ENCODE peak calls at places on chromosomes 11 and 22, in six cellular contexts. L, D, F, Y, O and N are unnamed samples.

GRCh38 chr22:24768537-24769374 is 5.8 kb downstream of the PIWIL3 start:
- DNase-seq in D (no peak), L (peak; percentile 74), F (peak; percentile 30), Y (no peak), O (peak; percentile 60), N (peak; percentile 53)

GRCh38 chr22:27488456-27489224 is 312.9 kb downstream of the MN1 start:
- DNase-seq in L (no peak), Y (no peak), F (no peak), O (no peak), D (no peak), N (no peak)

GRCh38 chr22:39239561-39240423 is 5.0 kb downstream of the PDGFB start:
- DNase-seq in F (no peak), L (peak; percentile 88), D (peak; percentile 90), Y (no peak), O (peak; percentile 86), N (peak; percentile 78)

GRCh38 chr11:12285811-12286222 is 91.6 kb upstream of the PARVA start:
- DNase-seq in F (no peak), Y (peak; percentile 44), D (no peak), L (no peak), O (peak; percentile 24), N (peak; percentile 13)

GRCh38 chr22:20793386-20794131 is 19.6 kb downstream of the SERPIND1 start:
- DNase-seq in F (no peak), Y (no peak), L (no peak), D (no peak), O (no peak), N (no peak)

GRCh38 chr11:115168229-115168671 is 336.0 kb downstream of the CADM1 start:
- DNase-seq in D (no peak), O (no peak), L (no peak), F (no peak), Y (no peak), N (peak; percentile 58)

GRCh38 chr11:109939176-109939810 is 153.9 kb upstream of the ZC3H12C start:
- DNase-seq in O (peak; percentile 40), L (peak; percentile 11), Y (no peak), F (no peak), D (no peak), N (no peak)

GRCh38 chr11:104995001-104995408 is 26.6 kb upstream of the CASP4 start:
- DNase-seq in O (no peak), Y (no peak), F (no peak), D (no peak), L (no peak), N (no peak)

GRCh38 chr11:69499946-69500284 is 18.5 kb downstream of the LINC01488 start:
- DNase-seq in F (no peak), D (peak; percentile 57), Y (no peak), L (no peak), O (no peak), N (no peak)

GRCh38 chr11:70573701-70574151 is 175.4 kb downstream of the CTTN start:
- DNase-seq in D (peak; percentile 60), Y (no peak), L (no peak), O (no peak), F (no peak), N (no peak)

GRCh38 chr22:27299181-27300085 is 502.1 kb downstream of the MN1 start:
- DNase-seq in Y (no peak), O (no peak), L (no peak), D (no peak), F (no peak), N (no peak)

GRCh38 chr11:34926101-34926830 is 9.8 kb downstream of the PDHX start:
- DNase-seq in F (no peak), L (no peak), D (no peak), O (no peak), Y (no peak), N (no peak)

GRCh38 chr11:70871881-70872280 is 380.5 kb downstream of the SHANK2 start:
- DNase-seq in Y (no peak), L (peak; percentile 18), D (no peak), F (no peak), O (no peak), N (no peak)

GRCh38 chr11:105960252-105961245 is 61.5 kb downstream of the MSANTD4 start:
- DNase-seq in F (no peak), D (peak; percentile 55), O (no peak), Y (no peak), L (no peak), N (no peak)

GRCh38 chr22:19760652-19761002 is at the start of gene TBX1:
- DNase-seq in D (peak; percentile 44), F (no peak), O (no peak), Y (no peak), L (no peak), N (no peak)

GRCh38 chr11:36945384-36945783 is 347.3 kb upstream of the RAG2 start:
- DNase-seq in F (no peak), L (no peak), D (no peak), O (no peak), Y (no peak), N (no peak)

GRCh38 chr11:129530154-129530895 is 154.7 kb downstream of the BARX2 start:
- DNase-seq in Y (no peak), O (no peak), F (no peak), D (no peak), L (no peak), N (no peak)

GRCh38 chr11:134164490-134165370 is 59.0 kb downstream of the NCAPD3 start:
- DNase-seq in F (no peak), D (no peak), O (no peak), L (no peak), Y (no peak), N (no peak)

GRCh38 chr11:70731670-70732492 is 333.6 kb downstream of the CTTN start:
- DNase-seq in F (no peak), Y (no peak), D (no peak), L (no peak), O (no peak), N (no peak)

GRCh38 chr22:38205261-38206128 is 3.7 kb downstream of the MAFF start:
- DNase-seq in D (peak; percentile 72), L (peak; percentile 66), Y (no peak), F (peak; percentile 76), O (no peak), N (peak; percentile 72)

GRCh38 chr11:75966546-75967287 is 151.7 kb downstream of the UVRAG start:
- DNase-seq in O (no peak), L (no peak), Y (no peak), F (no peak), D (no peak), N (no peak)

GRCh38 chr11:75969626-75970308 is 154.8 kb downstream of the UVRAG start:
- DNase-seq in L (no peak), D (no peak), Y (no peak), O (no peak), F (no peak), N (no peak)

GRCh38 chr11:75968021-75968685 is 153.1 kb downstream of the UVRAG start:
- DNase-seq in Y (no peak), L (no peak), F (no peak), D (no peak), O (no peak), N (no peak)
- H3K4me3 ChIP-seq in Y (no peak overlapping the region), L (no peak overlapping the region), F (no peak overlapping the region), D (no peak overlapping the region), O (no peak overlapping the region), N (no peak overlapping the region)

DNA sequence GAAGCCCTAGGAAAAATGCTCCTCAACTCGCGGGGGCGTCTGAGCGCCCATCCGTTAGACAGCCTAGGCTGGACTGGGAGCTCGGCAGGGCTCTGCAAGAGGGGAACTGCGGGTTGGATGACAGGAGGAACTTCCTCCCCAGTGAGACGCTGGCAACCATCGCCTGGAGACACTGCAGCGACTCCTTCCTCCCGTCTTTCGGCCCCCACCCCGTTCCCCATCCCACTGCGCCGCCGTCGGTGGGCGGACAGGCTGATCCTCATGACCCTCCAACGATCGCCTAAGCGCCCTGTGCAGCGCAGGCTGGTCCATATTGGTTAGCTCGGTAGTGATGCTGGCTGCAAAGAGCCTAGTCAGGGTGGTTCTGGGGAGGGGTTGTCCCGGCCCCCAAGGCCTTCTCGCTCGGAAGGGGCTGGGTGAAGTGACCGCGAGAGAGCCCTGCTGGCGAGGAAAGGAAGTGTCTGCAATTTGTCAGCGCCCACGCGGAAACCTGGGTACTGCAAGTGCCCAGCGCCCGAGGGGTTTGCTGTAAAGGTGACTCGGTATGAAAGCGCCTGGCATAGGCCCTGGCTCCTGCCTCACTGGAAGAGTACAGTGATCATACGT is 638 bp downstream of the NRGN start:
- DNase-seq in Y (no peak), O (peak; percentile 55), D (peak; percentile 89), F (no peak), L (no peak), N (peak; percentile 88)
- TF ChIP-seq CTCF in Y (no peak), O (no peak), D (peak; percentile 75), F (peak; percentile 74), L (peak; percentile 49), N (no peak)

GRCh38 chr11:67675058-67675747 is 780 bp upstream of the ALDH3B2 start:
- DNase-seq in D (no peak), O (no peak), F (no peak), L (peak; percentile 31), Y (peak; percentile 47), N (peak; percentile 61)

GRCh38 chr11:67674442-67674871 is at the start of gene ALDH3B2:
- DNase-seq in Y (peak; percentile 86), D (no peak), F (no peak), O (peak; percentile 65), L (peak; percentile 81), N (peak; percentile 77)

GRCh38 chr11:67673902-67674301 is 521 bp downstream of the ALDH3B2 start:
- DNase-seq in F (no peak), Y (peak; percentile 68), O (no peak), L (no peak), D (no peak), N (peak; percentile 80)

GRCh38 chr11:67671211-67671520 is 3.3 kb downstream of the ALDH3B2 start:
- DNase-seq in L (no peak), F (no peak), D (no peak), O (no peak), Y (no peak), N (no peak)

DNA sequence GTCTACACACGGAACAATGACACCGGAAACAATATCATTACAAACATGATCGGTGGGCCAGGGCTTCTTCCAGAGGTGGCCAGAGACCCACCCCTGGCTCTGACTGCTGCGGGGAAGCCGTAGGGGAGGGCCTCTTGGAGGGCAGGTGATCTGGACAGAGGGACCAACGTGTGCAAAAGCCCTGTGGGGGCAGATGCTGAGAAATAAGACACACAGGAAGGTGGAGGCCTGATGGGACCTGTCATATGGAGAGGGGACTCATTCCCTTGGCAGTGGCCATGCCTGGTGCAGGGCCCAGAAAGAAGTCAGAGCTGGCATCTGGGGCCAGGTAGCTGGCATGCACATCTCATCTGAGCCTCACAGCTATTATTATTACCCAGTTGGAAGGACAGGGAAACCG is 1.1 kb downstream of the ALDH3B2 start:
- DNase-seq in Y (peak; percentile 66), L (no peak), O (no peak), F (no peak), D (no peak), N (no peak)
- H3K4me3 ChIP-seq in Y (peak overlapping the region; percentile 41), L (no peak overlapping the region), O (no peak overlapping the region), F (no peak overlapping the region), D (no peak overlapping the region), N (no peak overlapping the region)

GRCh38 chr11:99320769-99321290 is 300.1 kb downstream of the CNTN5 start:
- DNase-seq in D (no peak), L (no peak), O (no peak), F (no peak), Y (no peak), N (no peak)

GRCh38 chr11:99327527-99327926 is 306.8 kb downstream of the CNTN5 start:
- DNase-seq in O (no peak), F (no peak), L (no peak), Y (no peak), D (no peak), N (no peak)

DNA sequence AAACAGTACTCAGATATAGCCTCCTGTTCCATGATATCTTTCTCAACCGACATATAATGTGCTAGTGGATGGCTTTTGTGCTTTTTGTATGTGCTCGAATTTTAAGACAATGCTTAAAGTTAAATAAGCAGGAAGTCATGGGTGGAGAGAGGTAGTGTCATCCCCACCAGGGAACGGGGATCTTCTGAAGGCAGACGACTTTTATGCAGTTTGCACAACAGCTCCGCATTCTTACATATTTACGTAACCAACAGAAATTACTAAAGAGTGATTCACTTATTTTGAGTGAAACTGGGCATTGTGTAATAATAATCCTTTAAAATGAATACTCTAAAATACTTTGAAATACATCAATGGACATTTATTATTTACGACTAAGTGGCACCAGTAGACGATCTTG is 305.1 kb downstream of the CNTN5 start:
- DNase-seq in D (no peak), F (no peak), L (no peak), Y (no peak), O (no peak), N (no peak)
- TF ChIP-seq CTCF in D (no peak), F (no peak), L (no peak), Y (no peak), O (no peak), N (no peak)